ENCODE peak calls at places on chromosomes 2 and 18, in six cellular contexts. One of them, this sample, is unnamed. For H3K4me1 and H3K9me3, the result is how much of the 10 kb centered on the place peaks cover.

GRCh38 chr18:832085-832681 is 20.1 kb upstream of the YES1 start:
- DNase-seq in neural progenitor cell: peak
- DNase-seq in psoas muscle: no peak
- DNase-seq in stomach: peak
- DNase-seq in PC-3: no peak
- DNase-seq in H1: peak
- DNase-seq in this sample: no peak

GRCh38 chr2:120730053-120730439 is 5.6 kb upstream of the GLI2 start:
- DNase-seq in neural progenitor cell: no peak
- DNase-seq in psoas muscle: no peak
- DNase-seq in stomach: no peak
- DNase-seq in PC-3: no peak
- DNase-seq in H1: no peak
- DNase-seq in this sample: no peak

GRCh38 chr2:219645631-219646527 is 18.4 kb downstream of the SLC4A3 start:
- DNase-seq in neural progenitor cell: no peak
- DNase-seq in psoas muscle: no peak
- DNase-seq in stomach: no peak
- DNase-seq in PC-3: peak
- DNase-seq in H1: peak
- DNase-seq in this sample: no peak

GRCh38 chr2:226792155-226792871 is 7.3 kb downstream of the IRS1 start:
- DNase-seq in neural progenitor cell: no peak
- DNase-seq in psoas muscle: no peak
- DNase-seq in stomach: no peak
- DNase-seq in PC-3: peak
- DNase-seq in H1: no peak
- DNase-seq in this sample: no peak

GRCh38 chr2:1117569-1117968 is 166.9 kb downstream of the SNTG2 start:
- DNase-seq in neural progenitor cell: no peak
- DNase-seq in psoas muscle: no peak
- DNase-seq in stomach: no peak
- DNase-seq in PC-3: no peak
- DNase-seq in H1: no peak
- DNase-seq in this sample: no peak

GRCh38 chr18:74242451-74243096 is 49.2 kb downstream of the CYB5A start:
- DNase-seq in neural progenitor cell: no peak
- DNase-seq in psoas muscle: no peak
- DNase-seq in stomach: no peak
- DNase-seq in PC-3: peak
- DNase-seq in H1: no peak
- DNase-seq in this sample: no peak

GRCh38 chr2:240557808-240558207 is at the start of gene ANKMY1:
- DNase-seq in neural progenitor cell: peak
- DNase-seq in psoas muscle: peak
- DNase-seq in stomach: peak
- DNase-seq in PC-3: peak
- DNase-seq in H1: peak
- DNase-seq in this sample: peak

GRCh38 chr2:72897785-72898184 is 10.6 kb downstream of the SPR start:
- DNase-seq in neural progenitor cell: peak
- DNase-seq in psoas muscle: no peak
- DNase-seq in stomach: no peak
- DNase-seq in PC-3: no peak
- DNase-seq in H1: no peak
- DNase-seq in this sample: no peak

GRCh38 chr2:238462782-238463396 is 36.2 kb downstream of the ASB1 start:
- DNase-seq in neural progenitor cell: peak
- DNase-seq in psoas muscle: no peak
- DNase-seq in stomach: no peak
- DNase-seq in PC-3: peak
- DNase-seq in H1: no peak
- DNase-seq in this sample: no peak

GRCh38 chr2:169966449-169966848 is 139.2 kb downstream of the UBR3 start:
- DNase-seq in neural progenitor cell: no peak
- DNase-seq in psoas muscle: no peak
- DNase-seq in stomach: no peak
- DNase-seq in PC-3: no peak
- DNase-seq in H1: no peak
- DNase-seq in this sample: no peak

GRCh38 chr2:177881001-177881748 is 191.4 kb downstream of the PDE11A start:
- DNase-seq in neural progenitor cell: no peak
- DNase-seq in psoas muscle: no peak
- DNase-seq in stomach: no peak
- DNase-seq in PC-3: peak
- DNase-seq in H1: no peak
- DNase-seq in this sample: no peak

GRCh38 chr2:8583400-8584173 is 98.3 kb upstream of the ID2 start:
- DNase-seq in neural progenitor cell: peak
- DNase-seq in psoas muscle: peak
- DNase-seq in stomach: peak
- DNase-seq in PC-3: peak
- DNase-seq in H1: peak
- DNase-seq in this sample: peak

GRCh38 chr2:239006886-239007285 is 159.0 kb downstream of the TWIST2 start:
- DNase-seq in neural progenitor cell: no peak
- DNase-seq in psoas muscle: no peak
- DNase-seq in stomach: peak
- DNase-seq in PC-3: peak
- DNase-seq in H1: no peak
- DNase-seq in this sample: no peak

GRCh38 chr2:38586926-38587325 is 15.8 kb downstream of the HNRNPLL start:
- DNase-seq in neural progenitor cell: no peak
- DNase-seq in psoas muscle: no peak
- DNase-seq in stomach: no peak
- DNase-seq in PC-3: no peak
- DNase-seq in H1: no peak
- DNase-seq in this sample: no peak

GRCh38 chr2:38592951-38593350 is 9.8 kb downstream of the HNRNPLL start:
- DNase-seq in neural progenitor cell: no peak
- DNase-seq in psoas muscle: no peak
- DNase-seq in stomach: no peak
- DNase-seq in PC-3: peak
- DNase-seq in H1: no peak
- DNase-seq in this sample: no peak

GRCh38 chr2:38591152-38591551 is 11.6 kb downstream of the HNRNPLL start:
- DNase-seq in neural progenitor cell: no peak
- DNase-seq in psoas muscle: no peak
- DNase-seq in stomach: no peak
- DNase-seq in PC-3: peak
- DNase-seq in H1: no peak
- DNase-seq in this sample: no peak

DNA sequence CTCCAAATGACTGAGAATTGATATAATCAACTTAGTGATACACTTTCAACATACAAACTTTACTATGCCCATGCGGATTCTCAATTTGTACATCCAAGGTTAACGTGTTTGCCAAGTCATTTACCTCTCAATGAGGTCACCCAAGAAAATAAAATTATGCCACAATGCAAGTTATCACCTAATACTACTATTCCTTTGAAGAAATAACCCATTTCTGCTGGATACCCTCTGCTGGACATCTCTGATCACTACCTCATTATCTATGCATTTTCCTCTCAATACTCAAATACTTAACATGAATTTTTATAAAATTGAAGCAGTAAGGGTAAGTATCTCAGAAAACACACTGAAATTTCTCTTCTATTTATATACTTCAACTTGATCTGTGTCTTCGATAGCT is 12.7 kb downstream of the HNRNPLL start:
- DNase-seq in neural progenitor cell: no peak
- DNase-seq in psoas muscle: no peak
- DNase-seq in stomach: no peak
- DNase-seq in PC-3: peak
- DNase-seq in H1: no peak
- DNase-seq in this sample: no peak
- TF ChIP-seq CTCF in neural progenitor cell: peak
- TF ChIP-seq CTCF in psoas muscle: no peak
- TF ChIP-seq CTCF in stomach: no peak
- TF ChIP-seq CTCF in PC-3: peak
- TF ChIP-seq CTCF in H1: no peak
- TF ChIP-seq CTCF in this sample: no peak

GRCh38 chr18:63161728-63162195 is 157.8 kb downstream of the BCL2 start:
- DNase-seq in neural progenitor cell: no peak
- DNase-seq in psoas muscle: peak
- DNase-seq in stomach: peak
- DNase-seq in PC-3: peak
- DNase-seq in H1: no peak
- DNase-seq in this sample: peak
- H3K4me1 ChIP-seq in neural progenitor cell: under half
- H3K4me1 ChIP-seq in psoas muscle: under half
- H3K4me1 ChIP-seq in stomach: under half
- H3K4me1 ChIP-seq in PC-3: under half
- H3K4me1 ChIP-seq in H1: under half
- H3K4me1 ChIP-seq in this sample: under half

DNA sequence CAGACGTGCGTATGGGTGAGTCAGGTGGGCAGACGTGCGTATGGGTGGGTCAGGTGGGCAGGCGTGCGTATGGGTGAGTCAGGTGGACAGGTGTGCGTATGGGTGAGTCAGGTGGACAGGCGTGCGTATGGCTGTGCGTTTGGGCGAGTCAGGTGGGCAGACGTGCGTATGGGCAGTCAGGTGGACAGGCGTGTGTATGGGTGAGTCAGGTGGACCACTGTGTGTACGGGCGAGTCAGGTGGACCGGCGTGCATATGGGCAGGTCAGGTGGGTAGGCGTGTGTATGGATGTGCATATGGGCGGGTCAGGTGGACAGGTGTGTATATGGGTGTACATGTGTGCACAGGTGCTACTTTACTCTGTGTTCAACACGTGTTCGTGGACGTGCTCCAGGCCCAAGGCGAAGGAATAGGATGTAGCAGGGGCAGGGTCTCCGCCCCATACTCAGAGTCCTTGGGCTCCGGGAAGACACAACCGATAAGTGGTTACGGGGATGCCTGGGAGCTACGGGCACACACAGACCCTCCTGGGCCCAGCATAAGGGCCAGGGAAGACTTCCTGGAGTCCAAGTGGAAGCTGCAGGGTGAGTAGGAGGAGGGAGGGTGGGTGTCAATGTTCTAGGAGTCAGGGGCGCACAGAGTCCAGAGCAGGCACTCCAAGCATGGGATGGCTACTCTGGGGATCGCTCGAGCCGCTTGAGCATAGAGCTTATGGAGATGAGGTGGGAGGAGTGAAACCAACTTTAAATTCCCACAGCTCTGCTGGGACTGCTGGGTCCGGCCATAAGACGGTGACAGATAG is 27.1 kb upstream of the KLF11 start:
- DNase-seq in neural progenitor cell: no peak
- DNase-seq in psoas muscle: no peak
- DNase-seq in stomach: no peak
- DNase-seq in PC-3: no peak
- DNase-seq in H1: no peak
- DNase-seq in this sample: peak
- H3K9me3 ChIP-seq in neural progenitor cell: under half
- H3K9me3 ChIP-seq in psoas muscle: under half
- H3K9me3 ChIP-seq in stomach: under half
- H3K9me3 ChIP-seq in PC-3: under half
- H3K9me3 ChIP-seq in H1: under half
- H3K9me3 ChIP-seq in this sample: under half

GRCh38 chr2:174158003-174158402 is 90.3 kb downstream of the OLA1 start:
- DNase-seq in neural progenitor cell: peak
- DNase-seq in psoas muscle: no peak
- DNase-seq in stomach: no peak
- DNase-seq in PC-3: peak
- DNase-seq in H1: peak
- DNase-seq in this sample: no peak
- TF ChIP-seq CTCF in neural progenitor cell: peak
- TF ChIP-seq CTCF in psoas muscle: peak
- TF ChIP-seq CTCF in stomach: no peak
- TF ChIP-seq CTCF in PC-3: peak
- TF ChIP-seq CTCF in H1: peak
- TF ChIP-seq CTCF in this sample: peak

GRCh38 chr2:68425503-68425902 is 41.6 kb downstream of the FBXO48 start:
- DNase-seq in neural progenitor cell: no peak
- DNase-seq in psoas muscle: no peak
- DNase-seq in stomach: no peak
- DNase-seq in PC-3: no peak
- DNase-seq in H1: no peak
- DNase-seq in this sample: no peak
- H3K4me1 ChIP-seq in neural progenitor cell: under half
- H3K4me1 ChIP-seq in psoas muscle: under half
- H3K4me1 ChIP-seq in stomach: under half
- H3K4me1 ChIP-seq in PC-3: under half
- H3K4me1 ChIP-seq in H1: under half
- H3K4me1 ChIP-seq in this sample: under half

GRCh38 chr2:101837354-101837753 is 139.8 kb downstream of the MAP4K4 start:
- DNase-seq in neural progenitor cell: no peak
- DNase-seq in psoas muscle: no peak
- DNase-seq in stomach: no peak
- DNase-seq in PC-3: no peak
- DNase-seq in H1: no peak
- DNase-seq in this sample: no peak
- H3K9me3 ChIP-seq in neural progenitor cell: under half
- H3K9me3 ChIP-seq in psoas muscle: under half
- H3K9me3 ChIP-seq in stomach: under half
- H3K9me3 ChIP-seq in PC-3: under half
- H3K9me3 ChIP-seq in H1: under half
- H3K9me3 ChIP-seq in this sample: under half

GRCh38 chr2:229780856-229781773 is 66.8 kb upstream of the DNER start:
- DNase-seq in neural progenitor cell: peak
- DNase-seq in psoas muscle: no peak
- DNase-seq in stomach: no peak
- DNase-seq in PC-3: peak
- DNase-seq in H1: peak
- DNase-seq in this sample: no peak
- TF ChIP-seq CTCF in neural progenitor cell: peak
- TF ChIP-seq CTCF in psoas muscle: peak
- TF ChIP-seq CTCF in stomach: peak
- TF ChIP-seq CTCF in PC-3: peak
- TF ChIP-seq CTCF in H1: peak
- TF ChIP-seq CTCF in this sample: peak

DNA sequence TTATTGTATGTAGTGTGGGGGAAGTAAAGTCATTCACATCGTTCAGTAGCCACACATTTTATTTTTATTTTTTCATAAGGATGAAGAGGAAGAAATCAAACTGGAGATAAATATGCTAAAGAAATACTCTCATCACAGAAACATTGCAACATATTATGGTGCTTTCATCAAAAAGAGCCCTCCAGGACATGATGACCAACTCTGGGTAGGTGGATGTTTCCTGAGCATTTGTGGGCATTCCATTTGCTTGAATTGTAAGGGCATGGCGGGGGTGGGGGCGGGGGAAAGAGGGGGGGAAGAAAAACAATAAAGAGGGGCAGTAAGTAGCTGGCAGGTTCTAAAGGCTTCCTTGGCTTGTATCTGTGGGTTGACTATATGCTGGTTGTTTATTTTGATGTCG is 126.3 kb downstream of the MAP4K4 start:
- DNase-seq in neural progenitor cell: no peak
- DNase-seq in psoas muscle: no peak
- DNase-seq in stomach: no peak
- DNase-seq in PC-3: peak
- DNase-seq in H1: no peak
- DNase-seq in this sample: no peak
- H3K4me1 ChIP-seq in neural progenitor cell: under half
- H3K4me1 ChIP-seq in psoas muscle: under half
- H3K4me1 ChIP-seq in stomach: half or more
- H3K4me1 ChIP-seq in PC-3: half or more
- H3K4me1 ChIP-seq in H1: under half
- H3K4me1 ChIP-seq in this sample: half or more

DNA sequence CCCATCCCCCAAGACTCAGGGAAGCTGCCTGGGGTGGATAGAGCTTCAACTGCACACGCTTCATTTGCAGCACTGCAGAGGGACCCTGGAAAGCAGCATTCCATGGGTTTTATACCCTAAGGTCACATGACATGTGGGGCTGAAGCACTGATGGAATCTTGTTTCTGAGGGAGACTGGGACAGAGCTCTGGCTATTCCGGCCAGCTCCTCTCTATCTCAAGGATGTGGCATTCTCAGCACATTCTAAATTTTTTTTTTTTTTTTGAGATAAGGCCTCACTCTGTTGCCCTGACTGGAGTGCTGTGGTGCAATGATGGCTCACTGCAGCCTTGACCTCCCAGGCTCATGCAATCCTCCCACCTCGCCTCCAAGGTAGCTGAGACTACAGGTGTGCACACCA is 300.1 kb downstream of the MYCN start:
- DNase-seq in neural progenitor cell: no peak
- DNase-seq in psoas muscle: no peak
- DNase-seq in stomach: no peak
- DNase-seq in PC-3: no peak
- DNase-seq in H1: no peak
- DNase-seq in this sample: no peak
- H3K9me3 ChIP-seq in neural progenitor cell: under half
- H3K9me3 ChIP-seq in psoas muscle: under half
- H3K9me3 ChIP-seq in stomach: under half
- H3K9me3 ChIP-seq in PC-3: under half
- H3K9me3 ChIP-seq in H1: under half
- H3K9me3 ChIP-seq in this sample: under half

This sample was measured in lower lobe of right lung.